ENCODE peak calls at places on chromosomes 11 and 22, in five cellular contexts. One of them, this sample, is unnamed. For H3K4me1, H3K27me3 and H3K36me3, the result is how much of the 10 kb centered on the place peaks cover.

GRCh38 chr11:29934115-29934638 is 82.7 kb downstream of the KCNA4 start:
- DNase-seq in mesendoderm: no peak
- DNase-seq in lower lobe of right lung: no peak
- DNase-seq in cardiac muscle cell: no peak
- DNase-seq in HCT116: no peak
- DNase-seq in this sample: no peak

GRCh38 chr11:3865388-3866193 is 10.1 kb downstream of the STIM1 start:
- DNase-seq in mesendoderm: no peak
- DNase-seq in lower lobe of right lung: no peak
- DNase-seq in cardiac muscle cell: peak
- DNase-seq in HCT116: no peak
- DNase-seq in this sample: no peak

GRCh38 chr22:20018001-20018400 is 1.4 kb upstream of the ARVCF start:
- DNase-seq in mesendoderm: no peak
- DNase-seq in lower lobe of right lung: no peak
- DNase-seq in cardiac muscle cell: no peak
- DNase-seq in HCT116: no peak
- DNase-seq in this sample: no peak

GRCh38 chr11:72736452-72737069 is 15.6 kb downstream of the ARAP1 start:
- DNase-seq in mesendoderm: peak
- DNase-seq in lower lobe of right lung: peak
- DNase-seq in cardiac muscle cell: peak
- DNase-seq in HCT116: peak
- DNase-seq in this sample: no peak

GRCh38 chr22:31537019-31537535 is 40.7 kb downstream of the SFI1 start:
- DNase-seq in mesendoderm: no peak
- DNase-seq in lower lobe of right lung: no peak
- DNase-seq in cardiac muscle cell: peak
- DNase-seq in HCT116: no peak
- DNase-seq in this sample: no peak

GRCh38 chr11:122746050-122746478 is 90.5 kb downstream of the UBASH3B start:
- DNase-seq in mesendoderm: no peak
- DNase-seq in lower lobe of right lung: no peak
- DNase-seq in cardiac muscle cell: no peak
- DNase-seq in HCT116: no peak
- DNase-seq in this sample: no peak

GRCh38 chr22:31137721-31138120 is 2.6 kb downstream of the PLA2G3 start:
- DNase-seq in mesendoderm: no peak
- DNase-seq in lower lobe of right lung: no peak
- DNase-seq in cardiac muscle cell: no peak
- DNase-seq in HCT116: no peak
- DNase-seq in this sample: no peak

GRCh38 chr11:74307409-74307808 is 4.0 kb downstream of the P4HA3 start:
- DNase-seq in mesendoderm: no peak
- DNase-seq in lower lobe of right lung: no peak
- DNase-seq in cardiac muscle cell: peak
- DNase-seq in HCT116: no peak
- DNase-seq in this sample: no peak

GRCh38 chr22:20741008-20741633 is 32.8 kb upstream of the SERPIND1 start:
- DNase-seq in mesendoderm: no peak
- DNase-seq in lower lobe of right lung: no peak
- DNase-seq in cardiac muscle cell: no peak
- DNase-seq in HCT116: no peak
- DNase-seq in this sample: no peak

GRCh38 chr11:131695889-131696429 is 325.5 kb downstream of the NTM start:
- DNase-seq in mesendoderm: no peak
- DNase-seq in lower lobe of right lung: no peak
- DNase-seq in cardiac muscle cell: no peak
- DNase-seq in HCT116: no peak
- DNase-seq in this sample: no peak

GRCh38 chr11:45322891-45323597 is 36.9 kb upstream of the SYT13 start:
- DNase-seq in mesendoderm: no peak
- DNase-seq in lower lobe of right lung: no peak
- DNase-seq in cardiac muscle cell: no peak
- DNase-seq in HCT116: no peak
- DNase-seq in this sample: no peak

GRCh38 chr11:10654211-10655150 is 39.1 kb downstream of the IRAG1 start:
- DNase-seq in mesendoderm: peak
- DNase-seq in lower lobe of right lung: no peak
- DNase-seq in cardiac muscle cell: peak
- DNase-seq in HCT116: peak
- DNase-seq in this sample: peak

GRCh38 chr22:38696606-38697005 is 4.1 kb downstream of the JOSD1 start:
- DNase-seq in mesendoderm: peak
- DNase-seq in lower lobe of right lung: no peak
- DNase-seq in cardiac muscle cell: peak
- DNase-seq in HCT116: peak
- DNase-seq in this sample: no peak

GRCh38 chr22:19819911-19820879 is 34.5 kb downstream of the GNB1L start:
- DNase-seq in mesendoderm: no peak
- DNase-seq in lower lobe of right lung: peak
- DNase-seq in cardiac muscle cell: no peak
- DNase-seq in HCT116: no peak
- DNase-seq in this sample: no peak

GRCh38 chr22:39348909-39349505 is 784 bp upstream of the SYNGR1 start:
- DNase-seq in mesendoderm: no peak
- DNase-seq in lower lobe of right lung: peak
- DNase-seq in cardiac muscle cell: no peak
- DNase-seq in HCT116: no peak
- DNase-seq in this sample: no peak

GRCh38 chr11:67287355-67288197 is 1.5 kb upstream of the ANKRD13D start:
- DNase-seq in mesendoderm: no peak
- DNase-seq in lower lobe of right lung: peak
- DNase-seq in cardiac muscle cell: no peak
- DNase-seq in HCT116: no peak
- DNase-seq in this sample: no peak

GRCh38 chr11:73344191-73344607 is 32.0 kb upstream of the RELT start:
- DNase-seq in mesendoderm: no peak
- DNase-seq in lower lobe of right lung: no peak
- DNase-seq in cardiac muscle cell: no peak
- DNase-seq in HCT116: no peak
- DNase-seq in this sample: no peak

GRCh38 chr22:49258107-49259010 is 569.3 kb downstream of the BRD1 start:
- DNase-seq in mesendoderm: no peak
- DNase-seq in lower lobe of right lung: no peak
- DNase-seq in cardiac muscle cell: no peak
- DNase-seq in HCT116: no peak
- DNase-seq in this sample: no peak

GRCh38 chr11:131537729-131538128 is 167.3 kb downstream of the NTM start:
- DNase-seq in mesendoderm: no peak
- DNase-seq in lower lobe of right lung: no peak
- DNase-seq in cardiac muscle cell: no peak
- DNase-seq in HCT116: no peak
- DNase-seq in this sample: no peak

GRCh38 chr11:70247042-70247709 is 23.3 kb upstream of the PPFIA1 start:
- DNase-seq in mesendoderm: no peak
- DNase-seq in lower lobe of right lung: no peak
- DNase-seq in cardiac muscle cell: no peak
- DNase-seq in HCT116: no peak
- DNase-seq in this sample: no peak

GRCh38 chr11:68545347-68545746 is 84.8 kb downstream of the PPP6R3 start:
- DNase-seq in mesendoderm: no peak
- DNase-seq in lower lobe of right lung: no peak
- DNase-seq in cardiac muscle cell: no peak
- DNase-seq in HCT116: no peak
- DNase-seq in this sample: no peak

GRCh38 chr11:2691991-2692841 is 7.6 kb downstream of the KCNQ1OT1 start:
- DNase-seq in mesendoderm: peak
- DNase-seq in lower lobe of right lung: no peak
- DNase-seq in cardiac muscle cell: no peak
- DNase-seq in HCT116: no peak
- DNase-seq in this sample: no peak

GRCh38 chr22:23387827-23388491 is 192.1 kb downstream of the IGLL1 start:
- DNase-seq in mesendoderm: no peak
- DNase-seq in lower lobe of right lung: no peak
- DNase-seq in cardiac muscle cell: no peak
- DNase-seq in HCT116: no peak
- DNase-seq in this sample: no peak

GRCh38 chr11:77147668-77148321 is 19.7 kb downstream of the MYO7A start:
- DNase-seq in mesendoderm: peak
- DNase-seq in lower lobe of right lung: peak
- DNase-seq in cardiac muscle cell: peak
- DNase-seq in HCT116: no peak
- DNase-seq in this sample: no peak

GRCh38 chr11:8826901-8827560 is 84.0 kb upstream of the AKIP1 start:
- DNase-seq in mesendoderm: peak
- DNase-seq in lower lobe of right lung: no peak
- DNase-seq in cardiac muscle cell: peak
- DNase-seq in HCT116: no peak
- DNase-seq in this sample: no peak

GRCh38 chr22:32013200-32013599 is 29.9 kb upstream of the SLC5A1 start:
- DNase-seq in mesendoderm: no peak
- DNase-seq in lower lobe of right lung: no peak
- DNase-seq in cardiac muscle cell: no peak
- DNase-seq in HCT116: no peak
- DNase-seq in this sample: no peak

GRCh38 chr22:26942301-26942927 is 285.0 kb downstream of the MIAT start:
- DNase-seq in mesendoderm: peak
- DNase-seq in lower lobe of right lung: no peak
- DNase-seq in cardiac muscle cell: no peak
- DNase-seq in HCT116: no peak
- DNase-seq in this sample: no peak

DNA sequence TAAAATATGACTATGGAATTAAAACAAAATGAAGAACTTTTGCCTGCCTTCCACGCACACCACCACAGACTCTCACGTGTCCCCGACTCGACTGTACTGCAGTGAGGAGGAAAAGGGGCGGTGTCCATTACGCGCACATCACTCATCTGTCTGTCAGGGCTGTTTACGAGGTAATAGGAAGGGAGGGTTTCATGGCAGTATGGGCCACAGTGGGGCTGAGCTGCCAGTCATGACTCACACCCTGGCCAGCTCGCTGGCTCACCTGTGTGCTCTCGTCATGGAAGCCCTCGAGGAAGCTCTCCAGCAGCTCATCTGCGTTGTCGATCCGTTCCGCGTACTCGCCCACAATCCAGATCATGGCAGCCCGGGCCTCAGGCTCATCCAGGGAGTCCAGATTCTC is 33.5 kb upstream of the RASL10A start:
- DNase-seq in mesendoderm: no peak
- DNase-seq in lower lobe of right lung: peak
- DNase-seq in cardiac muscle cell: no peak
- DNase-seq in HCT116: no peak
- DNase-seq in this sample: no peak
- H3K4me1 ChIP-seq in mesendoderm: under half
- H3K4me1 ChIP-seq in lower lobe of right lung: under half
- H3K4me1 ChIP-seq in cardiac muscle cell: under half
- H3K4me1 ChIP-seq in HCT116: under half
- H3K4me1 ChIP-seq in this sample: under half

DNA sequence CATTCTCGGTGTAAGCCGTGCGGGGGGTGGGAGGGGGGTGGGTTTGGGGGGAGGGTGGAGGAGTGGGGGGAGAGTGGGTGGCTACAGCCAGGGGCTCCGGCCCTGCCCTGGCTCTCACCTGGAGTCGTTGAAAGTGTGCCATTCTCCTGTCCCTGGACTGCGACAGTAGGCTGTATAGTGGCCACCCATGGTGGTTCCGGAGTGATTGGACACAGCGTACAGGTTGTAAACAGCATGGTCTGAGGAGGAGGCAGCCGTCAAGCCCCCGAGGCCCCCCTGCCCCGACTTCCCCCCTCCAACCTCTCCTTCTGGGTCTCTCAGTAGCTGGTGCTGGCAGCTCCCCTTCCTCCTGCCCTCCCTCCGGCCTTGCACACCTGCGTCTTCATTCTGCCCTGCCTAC is 10.6 kb upstream of the MFRP start:
- DNase-seq in mesendoderm: no peak
- DNase-seq in lower lobe of right lung: no peak
- DNase-seq in cardiac muscle cell: no peak
- DNase-seq in HCT116: no peak
- DNase-seq in this sample: no peak
- H3K27me3 ChIP-seq in mesendoderm: under half
- H3K27me3 ChIP-seq in lower lobe of right lung: under half
- H3K27me3 ChIP-seq in cardiac muscle cell: under half
- H3K27me3 ChIP-seq in HCT116: under half
- H3K27me3 ChIP-seq in this sample: under half

GRCh38 chr22:40416636-40417035 is 46.2 kb downstream of the SGSM3 start:
- DNase-seq in mesendoderm: no peak
- DNase-seq in lower lobe of right lung: no peak
- DNase-seq in cardiac muscle cell: no peak
- DNase-seq in HCT116: no peak
- DNase-seq in this sample: no peak
- H3K36me3 ChIP-seq in mesendoderm: under half
- H3K36me3 ChIP-seq in lower lobe of right lung: half or more
- H3K36me3 ChIP-seq in cardiac muscle cell: under half
- H3K36me3 ChIP-seq in HCT116: under half
- H3K36me3 ChIP-seq in this sample: under half

DNA sequence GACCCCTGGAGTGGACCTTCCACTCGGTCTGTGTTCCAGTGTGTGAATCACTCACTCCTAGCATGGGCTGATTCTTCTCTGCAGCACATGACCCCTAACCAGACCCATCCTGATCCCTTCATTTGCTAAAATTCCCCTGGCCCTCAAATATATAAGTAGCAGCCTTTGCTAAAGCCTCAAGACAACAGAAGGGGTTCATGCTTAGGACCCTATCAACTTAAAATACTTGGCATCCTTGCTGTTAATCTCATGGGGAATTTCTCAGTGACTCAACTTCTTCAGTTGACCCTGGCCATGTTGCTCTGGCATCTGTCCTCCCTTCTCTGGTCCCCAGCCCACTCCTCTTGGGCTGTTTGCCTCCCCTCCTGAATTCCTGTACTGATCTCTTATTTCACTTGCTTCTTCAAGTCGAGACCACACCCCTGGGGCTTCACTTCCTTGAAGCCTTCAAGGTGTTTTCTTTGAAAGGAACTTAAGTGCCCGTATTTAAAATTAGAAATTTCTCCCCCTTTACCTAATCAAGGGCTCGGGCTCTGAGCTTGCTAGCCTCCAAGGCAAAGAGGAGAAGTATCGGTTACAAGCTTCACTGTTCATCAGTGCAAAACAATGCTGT is 23.6 kb downstream of the NNMT start:
- DNase-seq in mesendoderm: peak
- DNase-seq in lower lobe of right lung: no peak
- DNase-seq in cardiac muscle cell: peak
- DNase-seq in HCT116: no peak
- DNase-seq in this sample: no peak
- H3K4me1 ChIP-seq in mesendoderm: under half
- H3K4me1 ChIP-seq in lower lobe of right lung: half or more
- H3K4me1 ChIP-seq in cardiac muscle cell: under half
- H3K4me1 ChIP-seq in HCT116: under half
- H3K4me1 ChIP-seq in this sample: under half

This sample was measured in HAP-1.